ENCODE peak calls at places on chromosomes 12 and 14, in seven cellular contexts. B, I, S, M, G, Z and E are unnamed samples.
A peak's percentile ranks its signal among the peaks of the same experiment; 100 is the strongest.

GRCh38 chr14:105013150-105013787 is 7.6 kb downstream of the CDCA4 start:
- DNase-seq in B (no peak), I (no peak), S (no peak), M (no peak), G (no peak), Z (no peak), E (peak; percentile 10)

GRCh38 chr12:108424026-108424425 is 84.9 kb upstream of the CMKLR1 start:
- DNase-seq in B (peak; percentile 14), I (no peak), S (no peak), M (no peak), G (no peak), Z (no peak), E (no peak)

GRCh38 chr12:1842183-1842904 is 22.0 kb downstream of the LRTM2 start:
- DNase-seq in B (no peak), I (no peak), S (peak; percentile 29), M (no peak), G (no peak), Z (no peak), E (no peak)

GRCh38 chr12:54725233-54725843 is 77.2 kb upstream of the DCD start:
- DNase-seq in B (peak; percentile 79), I (no peak), S (peak; percentile 60), M (no peak), G (peak; percentile 20), Z (no peak), E (no peak)

GRCh38 chr12:108581311-108582227 is 16.3 kb downstream of the TMEM119 start:
- DNase-seq in B (no peak), I (no peak), S (no peak), M (no peak), G (no peak), Z (no peak), E (no peak)

GRCh38 chr12:59929091-59929490 is 333.3 kb downstream of the SLC16A7 start:
- DNase-seq in B (no peak), I (no peak), S (no peak), M (no peak), G (peak; percentile 14), Z (no peak), E (peak; percentile 18)

GRCh38 chr14:40727107-40727506 is 879.6 kb upstream of the LRFN5 start:
- DNase-seq in B (no peak), I (no peak), S (no peak), M (no peak), G (no peak), Z (no peak), E (no peak)

GRCh38 chr12:64181504-64182291 is 40.4 kb downstream of the KICS2 start:
- DNase-seq in B (peak; percentile 79), I (peak; percentile 23), S (peak; percentile 45), M (no peak), G (peak; percentile 97), Z (peak; percentile 69), E (peak; percentile 99)

GRCh38 chr14:69090187-69090789 is 62.6 kb downstream of the DCAF5 start:
- DNase-seq in B (peak; percentile 61), I (no peak), S (peak; percentile 40), M (no peak), G (peak; percentile 43), Z (peak; percentile 51), E (peak; percentile 55)

GRCh38 chr14:34021096-34021495 is 70.2 kb upstream of the EGLN3 start:
- DNase-seq in B (no peak), I (no peak), S (no peak), M (no peak), G (no peak), Z (no peak), E (no peak)

GRCh38 chr12:7144414-7145120 is 14.4 kb downstream of the CLSTN3 start:
- DNase-seq in B (peak; percentile 29), I (no peak), S (no peak), M (no peak), G (peak; percentile 50), Z (no peak), E (peak; percentile 40)

GRCh38 chr12:104237930-104238329 is 22.4 kb downstream of the TXNRD1 start:
- DNase-seq in B (no peak), I (no peak), S (no peak), M (no peak), G (no peak), Z (no peak), E (no peak)

GRCh38 chr14:73180385-73180805 is 44.1 kb downstream of the PSEN1 start:
- DNase-seq in B (no peak), I (no peak), S (no peak), M (no peak), G (peak; percentile 90), Z (peak; percentile 47), E (peak; percentile 77)

GRCh38 chr14:51116682-51117081 is 21.8 kb upstream of the TRIM9 start:
- DNase-seq in B (no peak), I (no peak), S (no peak), M (no peak), G (no peak), Z (no peak), E (no peak)

GRCh38 chr12:23221066-23221465 is 596.1 kb downstream of the ETNK1 start:
- DNase-seq in B (peak; percentile 65), I (no peak), S (peak; percentile 61), M (no peak), G (no peak), Z (no peak), E (no peak)

GRCh38 chr12:116524964-116525379 is 34.2 kb upstream of the MAP1LC3B2 start:
- DNase-seq in B (peak; percentile 97), I (no peak), S (peak; percentile 84), M (no peak), G (no peak), Z (no peak), E (peak; percentile 47)

GRCh38 chr14:80621701-80622100 is 319.8 kb downstream of the CEP128 start:
- DNase-seq in B (no peak), I (no peak), S (no peak), M (no peak), G (peak; percentile 87), Z (peak; percentile 75), E (peak; percentile 89)

GRCh38 chr12:4269279-4269991 is 4.1 kb upstream of the CCND2 start:
- DNase-seq in B (peak; percentile 98), I (peak; percentile 76), S (peak; percentile 90), M (no peak), G (peak; percentile 75), Z (no peak), E (peak; percentile 29)

GRCh38 chr12:13882176-13882575 is 99.2 kb downstream of the GRIN2B start:
- DNase-seq in B (no peak), I (no peak), S (no peak), M (no peak), G (no peak), Z (no peak), E (no peak)

GRCh38 chr14:60654303-60654925 is 5.1 kb upstream of the SIX1 start:
- DNase-seq in B (no peak), I (peak; percentile 15), S (no peak), M (no peak), G (no peak), Z (no peak), E (peak; percentile 76)

GRCh38 chr14:103932791-103933490 is 4.7 kb downstream of the TDRD9 start:
- DNase-seq in B (no peak), I (no peak), S (no peak), M (no peak), G (no peak), Z (no peak), E (no peak)

GRCh38 chr12:120686690-120687569 is at the start of gene MLEC:
- DNase-seq in B (peak; percentile 98), I (peak; percentile 98), S (peak; percentile 99), M (peak; percentile 77), G (peak; percentile 98), Z (peak; percentile 96), E (peak; percentile 93)

GRCh38 chr12:71431991-71432390 is 7.6 kb upstream of the LGR5 start:
- DNase-seq in B (no peak), I (no peak), S (no peak), M (no peak), G (no peak), Z (no peak), E (no peak)

GRCh38 chr12:89181271-89181920 is 170.9 kb downstream of the DUSP6 start:
- DNase-seq in B (no peak), I (no peak), S (no peak), M (no peak), G (peak; percentile 63), Z (no peak), E (peak; percentile 78)

GRCh38 chr12:52243264-52243773 is 10.3 kb downstream of the KRT7 start:
- DNase-seq in B (no peak), I (no peak), S (no peak), M (no peak), G (peak; percentile 28), Z (no peak), E (peak; percentile 28)

GRCh38 chr12:95593266-95593871 is 42.1 kb upstream of the USP44 start:
- DNase-seq in B (no peak), I (no peak), S (no peak), M (no peak), G (no peak), Z (no peak), E (no peak)

DNA sequence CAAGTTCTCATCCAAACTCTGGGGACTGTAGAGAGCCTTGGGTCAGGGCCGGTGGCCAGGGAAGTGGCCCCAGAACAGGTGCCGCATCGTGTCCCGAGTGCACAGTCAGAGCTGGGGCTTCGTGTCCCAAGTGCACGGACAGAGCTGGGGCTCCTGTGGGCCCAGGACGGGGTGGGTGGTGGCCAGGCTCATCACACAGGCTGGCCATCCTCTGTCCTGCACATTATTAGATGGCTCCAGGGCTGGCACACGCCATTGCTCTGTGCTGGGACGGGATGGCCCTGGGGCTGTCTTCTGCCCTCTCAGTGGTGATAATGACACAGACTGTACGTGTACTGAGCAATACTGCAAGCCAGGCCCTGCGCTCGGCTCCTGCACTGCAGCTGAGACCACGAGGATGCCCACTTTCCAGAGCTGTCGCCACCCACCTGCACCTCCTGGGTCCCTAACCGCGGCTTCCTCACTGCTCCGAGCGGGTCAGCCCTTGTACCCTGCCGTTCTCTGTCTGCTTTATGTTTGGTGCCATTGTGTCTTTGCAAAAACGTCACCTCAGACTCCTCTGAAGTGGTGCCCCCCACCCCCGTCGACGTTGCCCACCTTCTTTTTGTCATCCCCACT is 1.9 kb downstream of the FBRSL1 start:
- DNase-seq in B (no peak), I (no peak), S (no peak), M (no peak), G (no peak), Z (no peak), E (no peak)
- H4K8ac ChIP-seq in B (no peak overlapping the region), I (no peak overlapping the region), S (no peak overlapping the region), M (no peak overlapping the region), G (no peak overlapping the region), Z (no peak overlapping the region), E (no peak overlapping the region)

GRCh38 chr14:100403802-100404201 is 80.7 kb downstream of the SLC25A47 start:
- DNase-seq in B (no peak), I (no peak), S (no peak), M (no peak), G (no peak), Z (no peak), E (no peak)
- H4K8ac ChIP-seq in B (no peak overlapping the region), I (no peak overlapping the region), S (no peak overlapping the region), M (peak overlapping the region; percentile 19), G (no peak overlapping the region), Z (no peak overlapping the region), E (no peak overlapping the region)

GRCh38 chr14:76986261-76986565 is 42.3 kb downstream of the IRF2BPL start:
- DNase-seq in B (peak; percentile 81), I (no peak), S (no peak), M (no peak), G (no peak), Z (peak; percentile 98), E (no peak)
- H4K8ac ChIP-seq in B (no peak overlapping the region), I (no peak overlapping the region), S (no peak overlapping the region), M (no peak overlapping the region), G (peak overlapping the region; percentile 19), Z (no peak overlapping the region), E (no peak overlapping the region)

DNA sequence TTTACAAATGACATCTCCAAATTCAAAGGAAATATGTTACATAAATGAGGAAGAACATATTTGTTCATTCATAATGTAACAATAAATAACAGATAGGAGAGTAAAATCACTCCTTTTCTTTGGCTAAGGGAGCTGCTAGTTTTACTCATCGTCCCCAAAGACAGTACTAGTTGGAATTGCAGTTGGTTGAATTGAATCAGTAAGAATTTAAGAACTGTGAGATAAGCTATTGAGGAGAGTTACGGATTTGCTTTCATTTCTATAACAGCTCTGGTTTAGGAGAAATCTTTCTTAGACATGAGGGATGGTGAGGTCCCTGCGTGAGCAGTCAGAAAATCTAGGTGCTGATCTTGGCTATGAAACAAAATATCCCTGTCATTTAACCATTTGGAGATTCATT is 402.8 kb downstream of the AEBP2 start:
- DNase-seq in B (no peak), I (no peak), S (no peak), M (no peak), G (no peak), Z (no peak), E (no peak)
- H4K8ac ChIP-seq in B (no peak overlapping the region), I (no peak overlapping the region), S (no peak overlapping the region), M (no peak overlapping the region), G (no peak overlapping the region), Z (no peak overlapping the region), E (no peak overlapping the region)